ENCODE peak calls at places on chromosomes 3 and 15, in six cellular contexts. C is neural progenitor cell; I is T-helper 2 cell; J is stimulated activated naive CD8-positive, alpha-beta T cell treated with anti-CD3 and anti-CD28 coated beads, Interleukin-15, amount 100 ng/mL, for 72 hours; N is activated B cell treated with CpG ODN at 0.5 μM for 24 hours; L is activated gamma-delta T cell treated with Interleukin-2 at 50 U/mL for 16 hours. T is an unnamed sample.

GRCh38 chr15:60829416-60829815 is 350.5 kb upstream of the ICE2 start:
- DNase-seq in C (no peak), N (no peak), J (no peak), L (no peak), I (no peak), T (no peak)

GRCh38 chr3:36201546-36201945 is 178.8 kb upstream of the STAC start:
- DNase-seq in C (no peak), I (no peak), L (no peak), J (no peak), N (no peak), T (no peak)

GRCh38 chr3:123469323-123469995 is 20.6 kb upstream of the ADCY5 start:
- DNase-seq in N (no peak), L (no peak), C (no peak), I (no peak), J (no peak), T (no peak)

GRCh38 chr3:147318900-147319299 is 87.4 kb downstream of the ZIC4 start:
- DNase-seq in L (no peak), J (no peak), C (no peak), N (no peak), I (no peak), T (no peak)

GRCh38 chr3:83513011-83513410 is 1445.8 kb upstream of the CADM2 start:
- DNase-seq in I (no peak), L (no peak), C (no peak), J (no peak), N (no peak), T (no peak)

GRCh38 chr3:105829229-105829628 is 39.6 kb downstream of the CBLB start:
- DNase-seq in J (peak), I (no peak), L (no peak), C (no peak), N (no peak), T (no peak)

GRCh38 chr3:124964432-124964831 is 29.9 kb upstream of the MUC13 start:
- DNase-seq in J (no peak), C (no peak), L (no peak), N (no peak), I (no peak), T (no peak)

GRCh38 chr15:80834906-80835305 is 55.7 kb downstream of the CEMIP start:
- DNase-seq in N (no peak), C (no peak), J (no peak), I (no peak), L (no peak), T (no peak)

GRCh38 chr3:123767020-123767394 is 117.1 kb downstream of the MYLK start:
- DNase-seq in J (no peak), N (no peak), C (peak), I (no peak), L (no peak), T (no peak)

GRCh38 chr15:53976844-53977392 is 1.3 kb upstream of the UNC13C start:
- DNase-seq in C (peak), J (no peak), N (no peak), I (no peak), L (no peak), T (no peak)

GRCh38 chr15:29522373-29523276 is 253.0 kb upstream of the NSMCE3 start:
- DNase-seq in L (no peak), J (no peak), N (no peak), I (no peak), C (no peak), T (no peak)

GRCh38 chr3:53658613-53659193 is 164.3 kb downstream of the CACNA1D start:
- DNase-seq in J (no peak), C (no peak), I (no peak), N (no peak), L (no peak), T (no peak)

GRCh38 chr3:42028474-42028873 is 62.7 kb upstream of the TRAK1 start:
- DNase-seq in N (no peak), L (no peak), J (no peak), C (no peak), I (no peak), T (no peak)

GRCh38 chr15:87906444-87906843 is 350.1 kb downstream of the NTRK3 start:
- DNase-seq in N (no peak), L (no peak), J (no peak), C (no peak), I (no peak), T (no peak)

GRCh38 chr15:69164807-69165636 is 4.6 kb downstream of the GLCE start:
- DNase-seq in L (no peak), N (no peak), I (no peak), C (no peak), J (no peak), T (no peak)

GRCh38 chr3:42652611-42653302 is 740 bp upstream of the ZBTB47 start:
- DNase-seq in N (no peak), C (no peak), I (no peak), L (no peak), J (no peak), T (no peak)

GRCh38 chr3:10505050-10505790 is at the start of gene ATP2B2:
- DNase-seq in I (no peak), J (no peak), C (peak), N (no peak), L (peak), T (no peak)

T was measured in T-cell.